ENCODE peak calls at places on chromosomes 1 and 21, in eight cellular contexts. One of them, this sample, is unnamed.

GRCh38 chr1:28258628-28259251 is 578 bp upstream of the SESN2 start:
- DNase-seq in Panc1: no peak
- DNase-seq in tibial nerve: no peak
- DNase-seq in IMR-90: no peak
- DNase-seq in CD4-positive, alpha-beta T cell: no peak
- DNase-seq in PC-3: no peak
- DNase-seq in neural progenitor cell: no peak
- DNase-seq in right lobe of liver: no peak
- DNase-seq in this sample: no peak

GRCh38 chr1:151680812-151681211 is 35.8 kb downstream of the CELF3 start:
- DNase-seq in IMR-90: peak
- DNase-seq in Panc1: peak
- DNase-seq in neural progenitor cell: no peak
- DNase-seq in right lobe of liver: no peak
- DNase-seq in tibial nerve: no peak
- DNase-seq in CD4-positive, alpha-beta T cell: no peak
- DNase-seq in PC-3: peak
- DNase-seq in this sample: no peak

GRCh38 chr1:33512612-33513011 is 40.2 kb downstream of the ZSCAN20 start:
- DNase-seq in neural progenitor cell: no peak
- DNase-seq in right lobe of liver: no peak
- DNase-seq in CD4-positive, alpha-beta T cell: no peak
- DNase-seq in Panc1: no peak
- DNase-seq in PC-3: peak
- DNase-seq in tibial nerve: no peak
- DNase-seq in IMR-90: no peak
- DNase-seq in this sample: no peak

GRCh38 chr1:75412616-75413015 is 198.3 kb downstream of the SLC44A5 start:
- DNase-seq in neural progenitor cell: no peak
- DNase-seq in right lobe of liver: no peak
- DNase-seq in PC-3: no peak
- DNase-seq in tibial nerve: no peak
- DNase-seq in CD4-positive, alpha-beta T cell: no peak
- DNase-seq in Panc1: no peak
- DNase-seq in IMR-90: no peak
- DNase-seq in this sample: no peak

GRCh38 chr1:115679141-115679611 is 37.4 kb downstream of the VANGL1 start:
- DNase-seq in right lobe of liver: no peak
- DNase-seq in tibial nerve: peak
- DNase-seq in neural progenitor cell: no peak
- DNase-seq in IMR-90: peak
- DNase-seq in PC-3: peak
- DNase-seq in CD4-positive, alpha-beta T cell: no peak
- DNase-seq in Panc1: no peak
- DNase-seq in this sample: no peak

GRCh38 chr1:21255284-21255942 is 34.9 kb downstream of the ECE1 start:
- DNase-seq in IMR-90: peak
- DNase-seq in PC-3: peak
- DNase-seq in CD4-positive, alpha-beta T cell: peak
- DNase-seq in tibial nerve: peak
- DNase-seq in Panc1: no peak
- DNase-seq in neural progenitor cell: peak
- DNase-seq in right lobe of liver: peak
- DNase-seq in this sample: peak

GRCh38 chr1:94698759-94699502 is 121.2 kb upstream of the SLC44A3 start:
- DNase-seq in neural progenitor cell: no peak
- DNase-seq in PC-3: peak
- DNase-seq in CD4-positive, alpha-beta T cell: no peak
- DNase-seq in IMR-90: peak
- DNase-seq in right lobe of liver: no peak
- DNase-seq in tibial nerve: no peak
- DNase-seq in Panc1: no peak
- DNase-seq in this sample: no peak

GRCh38 chr1:3285341-3285740 is 169.1 kb upstream of the ARHGEF16 start:
- DNase-seq in CD4-positive, alpha-beta T cell: no peak
- DNase-seq in Panc1: no peak
- DNase-seq in IMR-90: no peak
- DNase-seq in right lobe of liver: no peak
- DNase-seq in neural progenitor cell: no peak
- DNase-seq in tibial nerve: no peak
- DNase-seq in PC-3: no peak
- DNase-seq in this sample: no peak

GRCh38 chr1:39981957-39982356 is 27.0 kb downstream of the MFSD2A start:
- DNase-seq in PC-3: peak
- DNase-seq in CD4-positive, alpha-beta T cell: no peak
- DNase-seq in Panc1: peak
- DNase-seq in IMR-90: peak
- DNase-seq in neural progenitor cell: peak
- DNase-seq in tibial nerve: no peak
- DNase-seq in right lobe of liver: no peak
- DNase-seq in this sample: no peak

GRCh38 chr1:234628099-234628498 is 18.1 kb upstream of the IRF2BP2 start:
- DNase-seq in Panc1: no peak
- DNase-seq in tibial nerve: no peak
- DNase-seq in IMR-90: peak
- DNase-seq in CD4-positive, alpha-beta T cell: no peak
- DNase-seq in right lobe of liver: no peak
- DNase-seq in PC-3: peak
- DNase-seq in neural progenitor cell: no peak
- DNase-seq in this sample: no peak

GRCh38 chr1:201020040-201020591 is 3.4 kb downstream of the KIF21B start:
- DNase-seq in tibial nerve: no peak
- DNase-seq in neural progenitor cell: peak
- DNase-seq in CD4-positive, alpha-beta T cell: no peak
- DNase-seq in IMR-90: no peak
- DNase-seq in Panc1: no peak
- DNase-seq in PC-3: no peak
- DNase-seq in right lobe of liver: no peak
- DNase-seq in this sample: no peak

GRCh38 chr1:192913683-192914082 is 104.8 kb downstream of the RGS2 start:
- DNase-seq in PC-3: no peak
- DNase-seq in IMR-90: no peak
- DNase-seq in Panc1: no peak
- DNase-seq in right lobe of liver: no peak
- DNase-seq in tibial nerve: no peak
- DNase-seq in CD4-positive, alpha-beta T cell: no peak
- DNase-seq in neural progenitor cell: no peak
- DNase-seq in this sample: no peak

DNA sequence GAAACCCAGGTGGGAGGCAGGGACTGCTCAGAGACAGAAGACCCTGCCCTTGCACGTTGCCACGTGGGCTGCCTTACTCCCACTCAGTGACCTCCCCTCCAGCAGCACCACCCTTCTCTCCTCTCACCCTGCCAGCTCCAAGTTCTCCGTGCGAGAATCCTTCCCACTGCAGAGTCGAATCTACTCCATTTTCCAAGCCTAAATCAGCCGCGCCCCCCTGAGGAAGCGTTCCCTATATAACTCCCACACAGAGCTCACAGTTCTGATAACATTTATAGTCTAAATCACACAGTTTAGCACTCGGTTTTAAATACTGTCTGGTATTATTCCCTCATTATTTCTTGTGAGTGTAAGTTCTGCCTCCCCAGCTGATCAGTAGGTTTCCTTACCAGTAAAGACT is 7.7 kb downstream of the LRRN2 start:
- DNase-seq in Panc1: no peak
- DNase-seq in tibial nerve: no peak
- DNase-seq in IMR-90: no peak
- DNase-seq in PC-3: no peak
- DNase-seq in neural progenitor cell: no peak
- DNase-seq in right lobe of liver: no peak
- DNase-seq in CD4-positive, alpha-beta T cell: no peak
- DNase-seq in this sample: no peak
- TF ChIP-seq CTCF in Panc1: no peak
- TF ChIP-seq CTCF in tibial nerve: no peak
- TF ChIP-seq CTCF in IMR-90: no peak
- TF ChIP-seq CTCF in PC-3: no peak
- TF ChIP-seq CTCF in neural progenitor cell: no peak
- TF ChIP-seq CTCF in right lobe of liver: no peak
- TF ChIP-seq CTCF in CD4-positive, alpha-beta T cell: no peak
- TF ChIP-seq CTCF in this sample: no peak

GRCh38 chr1:12451560-12451900 is 166.5 kb downstream of the DHRS3 start:
- DNase-seq in tibial nerve: no peak
- DNase-seq in right lobe of liver: no peak
- DNase-seq in PC-3: no peak
- DNase-seq in neural progenitor cell: no peak
- DNase-seq in IMR-90: no peak
- DNase-seq in CD4-positive, alpha-beta T cell: no peak
- DNase-seq in Panc1: no peak
- DNase-seq in this sample: no peak
- H3K27ac ChIP-seq in tibial nerve: peak
- H3K27ac ChIP-seq in right lobe of liver: no peak
- H3K27ac ChIP-seq in PC-3: no peak
- H3K27ac ChIP-seq in neural progenitor cell: no peak
- H3K27ac ChIP-seq in IMR-90: no peak
- H3K27ac ChIP-seq in CD4-positive, alpha-beta T cell: no peak
- H3K27ac ChIP-seq in Panc1: peak
- H3K27ac ChIP-seq in this sample: no peak

DNA sequence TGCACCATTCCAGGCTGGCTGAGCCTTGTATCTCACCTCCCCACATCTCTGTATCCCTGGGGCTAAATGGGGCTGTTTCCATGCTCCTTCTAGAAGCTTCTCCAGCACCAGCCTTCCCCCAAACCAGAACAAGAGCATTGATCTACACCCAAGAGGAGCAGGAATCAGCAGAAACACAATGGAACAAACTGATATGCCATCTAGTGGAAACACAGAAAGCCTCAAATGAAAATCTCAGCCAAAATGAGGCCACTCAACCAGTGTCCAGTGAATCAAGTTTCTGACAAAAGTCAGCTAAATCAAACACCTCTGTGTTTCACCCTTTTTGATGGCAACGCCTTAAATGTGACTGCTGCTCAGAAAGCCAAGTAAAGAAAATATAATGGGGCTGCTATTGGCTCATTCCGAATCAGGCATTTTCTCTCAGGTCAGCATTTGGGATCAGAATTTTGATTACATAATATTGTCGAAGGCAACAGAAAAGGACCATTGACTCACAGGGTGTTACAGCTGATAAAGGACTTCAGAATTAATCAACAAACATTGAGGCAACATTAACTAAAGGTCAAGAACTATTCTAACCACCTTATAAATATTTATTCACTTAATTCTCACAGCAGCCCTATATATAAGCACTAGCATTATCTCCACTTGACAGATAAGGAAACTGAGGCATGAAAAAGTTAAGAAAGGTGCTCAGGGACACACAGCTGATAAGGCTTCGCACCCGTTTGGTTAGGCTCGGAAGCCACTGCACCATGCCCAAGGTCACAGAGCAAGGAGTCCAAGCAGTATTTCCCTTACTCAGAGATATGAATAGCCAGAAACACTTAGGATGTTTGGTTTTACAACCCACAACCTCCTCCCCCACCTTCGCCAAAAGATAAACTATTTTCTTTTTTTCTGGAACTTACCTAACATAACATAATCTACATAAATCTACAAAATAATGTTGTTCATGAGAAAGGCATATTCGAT is 85.8 kb upstream of the KCNJ15 start:
- DNase-seq in tibial nerve: no peak
- DNase-seq in IMR-90: peak
- DNase-seq in PC-3: peak
- DNase-seq in CD4-positive, alpha-beta T cell: no peak
- DNase-seq in neural progenitor cell: no peak
- DNase-seq in Panc1: no peak
- DNase-seq in right lobe of liver: no peak
- DNase-seq in this sample: no peak
- TF ChIP-seq CTCF in tibial nerve: no peak
- TF ChIP-seq CTCF in IMR-90: peak
- TF ChIP-seq CTCF in PC-3: no peak
- TF ChIP-seq CTCF in CD4-positive, alpha-beta T cell: no peak
- TF ChIP-seq CTCF in neural progenitor cell: no peak
- TF ChIP-seq CTCF in Panc1: no peak
- TF ChIP-seq CTCF in right lobe of liver: no peak
- TF ChIP-seq CTCF in this sample: no peak

GRCh38 chr1:224497714-224498573 is 63.3 kb upstream of the WDR26 start:
- DNase-seq in neural progenitor cell: peak
- DNase-seq in IMR-90: peak
- DNase-seq in tibial nerve: no peak
- DNase-seq in CD4-positive, alpha-beta T cell: peak
- DNase-seq in PC-3: peak
- DNase-seq in right lobe of liver: no peak
- DNase-seq in Panc1: peak
- DNase-seq in this sample: no peak

GRCh38 chr1:224499204-224499603 is 64.6 kb upstream of the WDR26 start:
- DNase-seq in neural progenitor cell: no peak
- DNase-seq in IMR-90: no peak
- DNase-seq in right lobe of liver: no peak
- DNase-seq in tibial nerve: no peak
- DNase-seq in Panc1: no peak
- DNase-seq in PC-3: peak
- DNase-seq in CD4-positive, alpha-beta T cell: no peak
- DNase-seq in this sample: no peak

GRCh38 chr1:224498574-224499170 is 64.1 kb upstream of the WDR26 start:
- DNase-seq in right lobe of liver: no peak
- DNase-seq in CD4-positive, alpha-beta T cell: no peak
- DNase-seq in tibial nerve: no peak
- DNase-seq in Panc1: peak
- DNase-seq in PC-3: peak
- DNase-seq in IMR-90: peak
- DNase-seq in neural progenitor cell: peak
- DNase-seq in this sample: no peak

GRCh38 chr1:224495861-224496260 is 61.3 kb upstream of the WDR26 start:
- DNase-seq in CD4-positive, alpha-beta T cell: no peak
- DNase-seq in tibial nerve: no peak
- DNase-seq in Panc1: no peak
- DNase-seq in IMR-90: peak
- DNase-seq in neural progenitor cell: no peak
- DNase-seq in PC-3: no peak
- DNase-seq in right lobe of liver: no peak
- DNase-seq in this sample: no peak

DNA sequence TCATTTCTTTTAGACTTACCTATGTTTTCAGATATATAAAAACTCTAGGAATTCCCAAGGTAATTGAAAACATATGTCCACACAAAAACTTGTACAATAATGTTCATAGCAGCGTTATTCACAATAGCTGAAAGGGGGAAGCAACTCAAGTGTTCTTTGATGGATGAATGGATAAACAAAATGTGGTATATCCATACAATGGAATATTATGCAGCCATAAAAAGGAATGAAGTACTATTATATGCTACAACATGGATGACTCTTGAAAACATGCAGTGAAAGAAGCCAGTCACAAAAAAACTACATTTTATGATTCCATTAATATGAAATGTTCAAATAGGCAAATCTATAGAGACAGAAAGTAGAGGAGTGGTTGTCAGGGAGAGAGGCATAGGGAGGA is 62.2 kb upstream of the WDR26 start:
- DNase-seq in PC-3: no peak
- DNase-seq in IMR-90: no peak
- DNase-seq in neural progenitor cell: no peak
- DNase-seq in CD4-positive, alpha-beta T cell: no peak
- DNase-seq in right lobe of liver: no peak
- DNase-seq in Panc1: no peak
- DNase-seq in tibial nerve: no peak
- DNase-seq in this sample: no peak
- H3K27ac ChIP-seq in PC-3: peak
- H3K27ac ChIP-seq in IMR-90: no peak
- H3K27ac ChIP-seq in neural progenitor cell: no peak
- H3K27ac ChIP-seq in CD4-positive, alpha-beta T cell: no peak
- H3K27ac ChIP-seq in right lobe of liver: no peak
- H3K27ac ChIP-seq in Panc1: peak
- H3K27ac ChIP-seq in tibial nerve: no peak
- H3K27ac ChIP-seq in this sample: no peak